ENCODE peak calls at places on chromosomes 2 and 18, in six cellular contexts. W is Calu3, O is cardiac fibroblast, T is brain microvascular endothelial cell, L is mesothelial cell of epicardium, B is cardiac muscle cell. A is an unnamed sample.

GRCh38 chr2:69652206-69652605 is 8.7 kb upstream of the AAK1 start:
- DNase-seq in W (no peak), O (peak), T (peak), L (no peak), B (no peak), A (no peak)

GRCh38 chr2:177118636-177119035 is 94.0 kb upstream of the HNRNPA3 start:
- DNase-seq in W (no peak), O (no peak), T (no peak), L (no peak), B (no peak), A (no peak)

GRCh38 chr18:39966275-39966674 is 1988.8 kb upstream of the PIK3C3 start:
- DNase-seq in W (peak), O (no peak), T (no peak), L (no peak), B (no peak), A (no peak)

GRCh38 chr18:45775726-45776125 is 49.7 kb upstream of the SIGLEC15 start:
- DNase-seq in W (no peak), O (no peak), T (no peak), L (no peak), B (no peak), A (no peak)

GRCh38 chr2:1511455-1511854 is 98.2 kb downstream of the TPO start:
- DNase-seq in W (no peak), O (no peak), T (no peak), L (no peak), B (no peak), A (no peak)

GRCh38 chr2:195270466-195270865 is 386.6 kb upstream of the SLC39A10 start:
- DNase-seq in W (no peak), O (no peak), T (no peak), L (no peak), B (no peak), A (no peak)

GRCh38 chr2:240584486-240585031 is 2.0 kb upstream of the CAPN10 start:
- DNase-seq in W (no peak), O (peak), T (peak), L (no peak), B (peak), A (no peak)

GRCh38 chr2:173353556-173353955 is 1.1 kb upstream of the CDCA7 start:
- DNase-seq in W (no peak), O (no peak), T (no peak), L (no peak), B (no peak), A (no peak)

GRCh38 chr2:28117104-28117596 is 226.6 kb downstream of the BABAM2 start:
- DNase-seq in W (peak), O (no peak), T (no peak), L (no peak), B (no peak), A (no peak)

GRCh38 chr18:24027156-24027555 is 12.6 kb downstream of the TTC39C start:
- DNase-seq in W (no peak), O (peak), T (peak), L (no peak), B (peak), A (no peak)

GRCh38 chr2:174697267-174697666 is 67.0 kb downstream of the CHRNA1 start:
- DNase-seq in W (peak), O (peak), T (peak), L (peak), B (peak), A (no peak)

GRCh38 chr2:174704061-174704460 is 60.2 kb downstream of the CHRNA1 start:
- DNase-seq in W (no peak), O (no peak), T (no peak), L (no peak), B (no peak), A (no peak)

GRCh38 chr2:174702541-174702940 is 61.7 kb downstream of the CHRNA1 start:
- DNase-seq in W (no peak), O (no peak), T (no peak), L (no peak), B (no peak), A (no peak)

GRCh38 chr2:174704647-174705046 is 59.6 kb downstream of the CHRNA1 start:
- DNase-seq in W (no peak), O (no peak), T (no peak), L (no peak), B (peak), A (no peak)

DNA sequence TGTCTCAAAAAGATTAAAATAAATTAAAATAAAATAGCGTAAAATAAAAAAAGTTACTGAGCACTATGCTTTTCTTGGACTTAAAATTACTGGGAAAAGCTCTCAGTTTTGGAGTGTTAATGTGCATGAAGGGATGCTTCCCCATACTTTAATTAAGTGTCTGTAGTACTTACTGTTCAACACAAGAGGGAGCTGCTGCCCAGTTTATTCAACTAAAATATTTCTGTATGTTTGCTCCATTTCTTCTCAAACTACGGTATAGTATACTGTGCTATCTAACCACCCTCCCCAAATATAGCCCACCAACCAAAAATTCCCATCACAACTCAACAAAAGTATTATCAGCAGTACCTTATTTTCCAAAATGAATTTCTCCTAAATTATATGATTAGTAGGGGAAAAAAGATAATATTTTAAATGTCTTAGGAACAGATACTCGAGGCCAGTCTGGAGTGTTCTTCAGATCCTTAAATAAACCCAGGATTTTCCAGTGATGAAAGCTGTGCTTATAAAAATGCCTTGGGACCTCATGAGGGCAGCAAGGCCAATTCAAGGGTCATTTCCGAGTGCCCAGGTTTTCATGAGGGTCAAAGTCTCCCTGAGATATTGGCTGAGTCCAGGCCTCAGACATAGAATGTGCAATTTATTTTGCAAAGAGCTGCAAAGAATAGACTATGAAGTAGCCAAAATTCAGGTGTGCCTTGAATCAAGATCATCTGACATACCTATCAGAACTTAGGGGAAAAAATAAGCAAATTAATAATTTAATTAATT is 64.1 kb downstream of the CHRNA1 start:
- DNase-seq in W (peak), O (peak), T (no peak), L (no peak), B (peak), A (peak)
- TF ChIP-seq CTCF in W (peak), O (peak), T (peak), L (peak), B (peak), A (peak)

GRCh38 chr2:225670111-225670974 is 270.8 kb downstream of the NYAP2 start:
- DNase-seq in W (peak), O (peak), T (peak), L (no peak), B (peak), A (no peak)
- TF ChIP-seq CTCF in W (no peak), O (peak), T (no peak), L (peak), B (peak), A (peak)

GRCh38 chr2:109612991-109613921 is 510 bp downstream of the SEPTIN10 start:
- DNase-seq in W (no peak), O (peak), T (peak), L (no peak), B (peak), A (no peak)
- TF ChIP-seq CTCF in W (no peak), O (no peak), T (no peak), L (no peak), B (no peak), A (no peak)

DNA sequence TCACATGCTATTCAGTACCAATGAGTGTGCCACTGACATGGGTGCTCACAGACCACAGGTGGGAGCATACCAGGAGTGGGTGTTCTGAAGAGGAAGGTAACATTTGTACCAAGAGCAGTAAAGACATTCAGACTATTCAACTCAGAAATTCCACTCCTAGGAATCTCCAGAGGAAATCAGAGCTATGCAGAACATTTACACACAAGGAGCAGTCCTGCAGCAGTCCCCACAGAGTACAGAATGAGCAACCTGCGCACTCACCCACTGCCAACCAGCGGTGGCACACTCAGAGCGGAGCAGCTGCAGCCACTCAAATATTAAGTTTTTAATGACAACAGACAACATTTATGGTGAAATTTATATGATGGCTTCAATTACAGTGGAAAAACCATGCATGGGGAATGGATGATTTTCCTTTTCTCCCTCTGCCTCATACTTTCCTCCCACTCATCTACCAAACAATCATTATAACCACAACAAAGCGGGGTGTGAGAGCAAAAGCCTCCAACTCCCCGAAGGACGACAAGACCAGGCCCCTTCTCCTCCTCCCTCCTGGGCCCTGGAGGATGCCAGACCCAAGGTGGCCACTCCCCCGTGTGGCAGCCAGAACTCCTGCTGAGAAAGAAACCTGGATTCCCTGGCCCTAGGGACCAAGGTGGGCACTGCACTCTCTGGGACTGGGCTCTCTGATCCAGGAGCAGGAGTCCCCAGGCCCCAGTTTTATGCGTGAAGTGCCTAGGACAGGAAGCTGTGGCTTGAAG is 5.4 kb downstream of the HS6ST1 start:
- DNase-seq in W (peak), O (peak), T (no peak), L (peak), B (peak), A (peak)
- TF ChIP-seq CTCF in W (peak), O (peak), T (peak), L (peak), B (peak), A (peak)

A was measured in D721Med.